ENCODE peak calls at places on chromosome 11, in eight cellular contexts. R is neural progenitor cell; T is left ventricle myocardium inferior; K is breast epithelium; I is CD8-positive, alpha-beta memory T cell; X is dorsolateral prefrontal cortex; A is GM23338; U is AG04450. B is an unnamed sample. For H3K27me3, the result is how much of the 10 kb centered on the place peaks cover.

GRCh38 chr11:94926698-94927237 is 46.6 kb downstream of the CWC15 start:
- DNase-seq in R (no peak), T (peak), K (peak), I (no peak), X (no peak), A (peak), U (peak), B (peak)

GRCh38 chr11:20132667-20133039 is 27.6 kb downstream of the DBX1 start:
- DNase-seq in R (no peak), T (no peak), K (no peak), I (no peak), X (no peak), A (no peak), U (no peak), B (no peak)

GRCh38 chr11:61698173-61698965 is 18.2 kb downstream of the DAGLA start:
- DNase-seq in R (no peak), T (no peak), K (no peak), I (no peak), X (no peak), A (no peak), U (no peak), B (no peak)

GRCh38 chr11:19679952-19680823 is 32.4 kb upstream of the NAV2 start:
- DNase-seq in R (peak), T (peak), K (peak), I (no peak), X (peak), A (peak), U (peak), B (peak)

GRCh38 chr11:115616941-115617340 is 112.7 kb upstream of the CADM1 start:
- DNase-seq in R (no peak), T (peak), K (no peak), I (no peak), X (no peak), A (no peak), U (peak), B (no peak)

GRCh38 chr11:70742553-70743291 is 344.4 kb downstream of the CTTN start:
- DNase-seq in R (peak), T (no peak), K (no peak), I (no peak), X (no peak), A (peak), U (no peak), B (peak)

GRCh38 chr11:118342503-118343161 is at the start of gene CD3D:
- DNase-seq in R (no peak), T (no peak), K (no peak), I (peak), X (no peak), A (peak), U (no peak), B (no peak)

GRCh38 chr11:130561441-130561881 is 113.0 kb downstream of the ADAMTS15 start:
- DNase-seq in R (no peak), T (no peak), K (no peak), I (no peak), X (no peak), A (no peak), U (no peak), B (no peak)

GRCh38 chr11:61919841-61920631 is 2.7 kb upstream of the RAB3IL1 start:
- DNase-seq in R (no peak), T (peak), K (no peak), I (no peak), X (no peak), A (no peak), U (no peak), B (no peak)

GRCh38 chr11:122414406-122415018 is 241.0 kb upstream of the UBASH3B start:
- DNase-seq in R (no peak), T (no peak), K (no peak), I (no peak), X (no peak), A (no peak), U (no peak), B (no peak)

GRCh38 chr11:68959465-68960298 is 21.1 kb downstream of the MRGPRD start:
- DNase-seq in R (no peak), T (no peak), K (no peak), I (no peak), X (no peak), A (no peak), U (no peak), B (no peak)

GRCh38 chr11:74009675-74010305 is 905 bp upstream of the UCP3 start:
- DNase-seq in R (no peak), T (no peak), K (no peak), I (no peak), X (no peak), A (no peak), U (no peak), B (no peak)

GRCh38 chr11:7252683-7253213 is 1.0 kb downstream of the SYT9 start:
- DNase-seq in R (peak), T (no peak), K (peak), I (no peak), X (no peak), A (peak), U (no peak), B (no peak)

GRCh38 chr11:75980031-75980430 is 165.0 kb downstream of the UVRAG start:
- DNase-seq in R (no peak), T (no peak), K (no peak), I (no peak), X (no peak), A (no peak), U (no peak), B (no peak)

GRCh38 chr11:103794262-103794661 is 242.2 kb upstream of the DDI1 start:
- DNase-seq in R (no peak), T (no peak), K (no peak), I (no peak), X (no peak), A (no peak), U (no peak), B (no peak)

GRCh38 chr11:46047520-46047919 is 73.7 kb downstream of the PHF21A start:
- DNase-seq in R (no peak), T (no peak), K (no peak), I (no peak), X (no peak), A (no peak), U (no peak), B (no peak)

DNA sequence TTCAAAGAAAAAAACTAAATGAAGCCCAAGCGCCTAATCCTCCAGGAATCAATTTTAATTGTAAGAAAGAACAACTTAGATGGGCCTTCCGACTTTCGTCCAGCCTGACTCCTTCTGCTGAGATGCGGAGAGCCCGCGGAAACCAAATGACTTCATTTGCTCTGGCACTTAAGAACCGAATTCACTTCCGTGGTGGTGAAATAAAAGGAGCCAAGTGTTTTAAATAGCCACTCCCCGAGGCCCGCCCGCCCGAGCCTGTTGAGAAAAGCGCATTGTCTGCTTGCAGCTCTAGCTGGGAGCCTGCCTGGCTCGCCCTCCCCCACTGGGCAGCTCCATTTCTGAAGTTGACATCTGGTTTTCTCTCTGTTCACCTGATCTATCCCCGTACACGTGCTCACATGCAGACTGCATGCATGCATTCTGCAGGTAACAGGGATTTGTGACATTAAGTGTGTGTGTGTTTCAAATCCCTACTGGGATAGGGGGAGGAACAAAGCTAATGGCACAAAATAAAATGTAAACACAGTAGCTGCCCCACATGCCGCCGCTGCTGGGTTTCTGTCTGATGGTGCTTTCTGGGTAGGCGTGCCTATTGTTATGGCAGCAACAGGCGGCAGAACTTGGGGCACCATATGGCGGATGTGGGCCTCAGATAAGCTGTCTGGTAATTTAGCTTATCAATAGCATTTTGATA is 6.2 kb downstream of the TEAD1 start:
- DNase-seq in R (peak), T (peak), K (peak), I (no peak), X (peak), A (peak), U (peak), B (peak)
- H3K27ac ChIP-seq in R (peak), T (peak), K (peak), I (no peak), X (peak), A (peak), U (peak), B (peak)

GRCh38 chr11:60206616-60207015 is 23.7 kb upstream of the MS4A6A start:
- DNase-seq in R (no peak), T (no peak), K (no peak), I (no peak), X (no peak), A (no peak), U (no peak), B (no peak)
- H3K27me3 ChIP-seq in R (under half), T (under half), K (under half), I (under half), X (under half), A (under half), U (under half), B (under half)

GRCh38 chr11:44550123-44550522 is 15.3 kb upstream of the CD82 start:
- DNase-seq in R (no peak), T (no peak), K (no peak), I (no peak), X (no peak), A (no peak), U (no peak), B (no peak)

GRCh38 chr11:44551456-44552139 is 13.9 kb upstream of the CD82 start:
- DNase-seq in R (no peak), T (no peak), K (no peak), I (no peak), X (no peak), A (no peak), U (no peak), B (no peak)

GRCh38 chr11:44542372-44542771 is 23.1 kb upstream of the CD82 start:
- DNase-seq in R (no peak), T (no peak), K (no peak), I (no peak), X (no peak), A (no peak), U (no peak), B (no peak)

GRCh38 chr11:44548032-44548695 is 17.3 kb upstream of the CD82 start:
- DNase-seq in R (no peak), T (no peak), K (no peak), I (no peak), X (no peak), A (no peak), U (no peak), B (no peak)
- H3K4me3 ChIP-seq in R (no peak), T (no peak), K (no peak), I (no peak), X (no peak), A (no peak), U (no peak), B (no peak)

GRCh38 chr11:559712-560304 is 730 bp downstream of the LMNTD2 start:
- DNase-seq in R (no peak), T (no peak), K (no peak), I (no peak), X (no peak), A (peak), U (no peak), B (peak)
- H3K27ac ChIP-seq in R (no peak), T (peak), K (peak), I (peak), X (no peak), A (no peak), U (no peak), B (peak)

DNA sequence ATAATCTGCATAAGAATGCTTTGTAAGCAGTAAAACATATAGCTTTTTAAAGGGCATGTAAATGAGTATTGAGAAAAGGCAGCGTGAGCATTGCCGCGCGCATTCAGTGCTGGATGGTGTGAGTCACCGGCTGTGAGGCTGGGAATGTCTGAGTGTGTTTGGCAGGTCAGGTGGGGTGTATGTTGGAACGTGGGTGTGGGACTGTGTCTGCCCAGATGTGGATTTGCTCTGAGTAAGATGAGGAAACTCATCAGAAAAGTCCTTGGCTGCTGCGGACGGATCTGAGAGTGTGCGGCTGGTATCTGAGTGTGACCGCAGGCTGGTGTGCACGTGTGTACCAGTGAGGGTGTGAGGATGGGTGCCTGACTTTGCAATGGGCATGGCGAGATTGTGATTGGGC is 66.2 kb upstream of the NECTIN1 start:
- DNase-seq in R (no peak), T (no peak), K (no peak), I (no peak), X (no peak), A (no peak), U (peak), B (no peak)
- H3K27me3 ChIP-seq in R (under half), T (under half), K (under half), I (under half), X (under half), A (under half), U (under half), B (under half)

GRCh38 chr11:110162216-110162615 is 69.0 kb downstream of the ZC3H12C start:
- DNase-seq in R (no peak), T (no peak), K (no peak), I (no peak), X (no peak), A (no peak), U (no peak), B (no peak)
- H3K4me3 ChIP-seq in R (no peak), T (no peak), K (no peak), I (no peak), X (no peak), A (no peak), U (no peak), B (no peak)